ENCODE peak calls at places on chromosomes 2 and 18, in four cellular contexts. S is HCT116, L is uterus, Z is IMR-90. A is an unnamed sample.

GRCh38 chr18:56919190-56919589 is 227.7 kb upstream of the BOD1L2 start:
- DNase-seq in S (no peak), L (no peak), Z (no peak), A (no peak)

GRCh38 chr2:85873679-85874078 is 15.1 kb downstream of the ST3GAL5 start:
- DNase-seq in L (no peak), Z (no peak), S (no peak), A (no peak)

GRCh38 chr2:65277118-65277517 is 49.5 kb downstream of the ACTR2 start:
- DNase-seq in Z (no peak), L (no peak), S (no peak), A (no peak)

GRCh38 chr2:20091305-20091991 is 40.0 kb upstream of the LAPTM4A start:
- DNase-seq in L (peak), S (no peak), Z (peak), A (no peak)

GRCh38 chr2:159684796-159685195 is 27.5 kb upstream of the MARCHF7 start:
- DNase-seq in Z (peak), S (peak), L (no peak), A (no peak)

GRCh38 chr2:39455826-39456225 is 18.7 kb upstream of the MAP4K3 start:
- DNase-seq in S (no peak), L (no peak), Z (peak), A (no peak)

GRCh38 chr2:235647836-235648235 is 154.0 kb downstream of the AGAP1 start:
- DNase-seq in S (no peak), L (no peak), Z (no peak), A (no peak)

GRCh38 chr2:157174321-157174720 is 83.2 kb upstream of the GALNT5 start:
- DNase-seq in Z (peak), S (no peak), L (no peak), A (no peak)

GRCh38 chr2:241469746-241470145 is 38.6 kb downstream of the STK25 start:
- DNase-seq in L (no peak), Z (no peak), S (no peak), A (no peak)

GRCh38 chr18:55280515-55280914 is 307.5 kb downstream of the TCF4 start:
- DNase-seq in L (no peak), Z (peak), S (no peak), A (no peak)

GRCh38 chr2:26018184-26018716 is 15.6 kb upstream of the RAB10 start:
- DNase-seq in S (peak), L (peak), Z (peak), A (peak)

GRCh38 chr2:43023791-43024514 is 202.5 kb downstream of the ZFP36L2 start:
- DNase-seq in L (no peak), S (no peak), Z (no peak), A (no peak)

GRCh38 chr2:3485166-3485565 is 34.2 kb downstream of the ADI1 start:
- DNase-seq in Z (no peak), S (no peak), L (peak), A (no peak)

GRCh38 chr2:225458431-225459117 is 59.1 kb downstream of the NYAP2 start:
- DNase-seq in S (no peak), L (no peak), Z (no peak), A (no peak)

GRCh38 chr2:106797494-106797893 is 88.5 kb downstream of the ST6GAL2 start:
- DNase-seq in L (no peak), S (no peak), Z (no peak), A (no peak)

GRCh38 chr2:20452551-20452950 is 5.7 kb downstream of the RHOB start:
- DNase-seq in L (peak), S (no peak), Z (peak), A (peak)

GRCh38 chr2:209389124-209389523 is 34.7 kb upstream of the MAP2 start:
- DNase-seq in S (no peak), L (no peak), Z (no peak), A (no peak)

GRCh38 chr2:161905389-161906046 is 168.5 kb downstream of the DPP4 start:
- DNase-seq in Z (no peak), S (no peak), L (no peak), A (no peak)

GRCh38 chr18:13526519-13526918 is 199.8 kb downstream of the FAM210A start:
- DNase-seq in S (no peak), Z (no peak), L (no peak), A (no peak)

GRCh38 chr2:218733615-218734021 is 23.0 kb downstream of the TTLL4 start:
- DNase-seq in Z (peak), S (no peak), L (no peak), A (peak)

GRCh38 chr2:54631755-54632154 is 91.7 kb upstream of the EML6 start:
- DNase-seq in L (no peak), S (no peak), Z (no peak), A (no peak)

GRCh38 chr2:233209117-233209977 is 42.1 kb upstream of the ATG16L1 start:
- DNase-seq in S (peak), L (no peak), Z (peak), A (no peak)

GRCh38 chr18:8785855-8786765 is 80.8 kb downstream of the MTCL1 start:
- DNase-seq in L (no peak), S (no peak), Z (no peak), A (no peak)
- TF ChIP-seq CTCF in L (no peak), S (no peak), Z (no peak), A (no peak)

DNA sequence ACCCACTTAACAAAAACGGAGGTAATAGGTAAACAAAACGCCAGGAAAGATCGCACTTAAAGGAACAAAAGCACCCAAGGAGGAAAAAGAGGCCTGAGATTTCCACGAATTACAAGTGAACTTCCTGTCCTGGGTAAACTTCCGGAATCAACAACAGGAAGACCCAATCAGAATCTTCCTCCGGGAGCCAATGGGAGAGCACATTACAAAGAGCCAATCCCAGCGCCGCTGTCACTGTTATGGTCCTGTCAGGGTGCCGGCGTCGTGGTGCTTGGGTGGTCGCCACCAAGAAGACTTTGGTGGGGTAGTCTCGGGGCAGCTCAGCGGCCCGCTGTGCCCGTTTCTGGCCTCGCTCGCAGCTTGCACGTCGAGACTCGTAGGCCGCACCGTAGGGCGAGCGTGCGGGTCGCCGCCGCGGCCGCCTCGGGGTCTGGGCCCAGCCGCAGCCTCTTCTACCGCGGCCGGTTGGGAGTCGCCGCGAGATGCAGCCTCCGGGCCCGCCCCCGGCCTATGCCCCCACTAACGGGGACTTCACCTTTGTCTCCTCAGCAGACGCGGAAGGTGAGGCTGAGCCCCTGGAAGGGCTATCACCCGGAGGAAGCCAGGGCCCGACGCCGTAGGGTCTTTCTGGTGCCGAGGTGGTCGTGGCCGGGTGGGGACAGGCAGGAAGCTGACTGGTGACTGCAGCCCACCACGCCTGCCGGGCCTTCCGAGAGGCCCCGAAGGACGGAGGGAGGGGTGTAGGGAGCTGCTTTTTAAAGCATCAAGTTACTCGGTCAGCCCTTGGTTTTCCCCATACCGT is at the start of gene YIPF4:
- DNase-seq in S (peak), L (peak), Z (peak), A (peak)
- TF ChIP-seq POLR2A in S (peak), L (peak), Z (peak), A (no peak)

GRCh38 chr2:197011033-197011432 is 84.5 kb upstream of the PGAP1 start:
- DNase-seq in S (no peak), L (no peak), Z (no peak), A (no peak)
- H3K4me3 ChIP-seq in S (no peak), L (no peak), Z (no peak), A (no peak)

GRCh38 chr2:164538250-164538866 is 82.9 kb downstream of the GRB14 start:
- DNase-seq in Z (peak), S (peak), L (no peak), A (no peak)
- TF ChIP-seq CTCF in Z (peak), S (peak), L (no peak), A (peak)

DNA sequence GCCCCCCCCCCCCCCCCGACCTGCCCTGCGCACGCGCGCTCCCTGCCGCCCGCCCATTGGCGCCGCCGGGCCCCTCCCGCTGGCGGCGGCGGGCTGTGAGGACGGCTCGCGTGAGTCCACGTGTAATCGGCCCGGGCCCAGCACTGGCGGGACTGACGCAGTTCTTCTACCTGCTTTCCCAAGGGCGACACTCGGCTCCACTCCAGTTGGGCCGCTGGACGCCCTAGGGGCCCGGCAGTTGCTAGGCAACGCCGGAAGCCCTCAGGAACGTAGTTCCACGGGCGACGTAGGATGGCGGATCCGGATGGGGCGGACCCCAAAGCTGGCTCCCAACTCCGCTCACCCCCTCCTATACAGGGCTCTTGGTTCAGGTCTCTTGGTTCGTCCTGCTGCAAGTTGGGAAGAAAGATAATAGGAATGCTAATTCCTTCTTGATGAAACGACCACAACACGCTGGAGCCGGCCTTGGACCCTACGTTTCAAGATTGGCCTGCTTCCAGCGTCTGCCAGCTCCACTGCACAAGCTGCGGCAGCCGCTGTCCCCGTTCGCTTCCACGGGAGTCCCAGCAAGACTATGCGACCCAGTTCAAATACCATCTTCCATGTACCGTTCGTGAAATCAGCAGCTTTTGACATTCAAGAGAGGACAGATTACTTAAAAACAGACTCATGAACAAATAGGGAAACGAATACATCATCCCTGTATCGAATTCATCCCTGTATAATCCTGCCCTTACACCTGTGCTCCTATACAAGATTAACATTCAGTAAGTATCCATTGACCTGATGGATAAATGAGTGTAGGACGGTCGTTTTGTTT is 415 bp upstream of the MCFD2 start:
- DNase-seq in Z (peak), S (peak), L (peak), A (peak)
- TF ChIP-seq POLR2A in Z (peak), S (peak), L (peak), A (no peak)

GRCh38 chr18:7896164-7896563 is 329.0 kb downstream of the PTPRM start:
- DNase-seq in S (no peak), Z (no peak), L (no peak), A (no peak)
- H3K4me3 ChIP-seq in S (no peak), Z (no peak), L (no peak), A (no peak)

DNA sequence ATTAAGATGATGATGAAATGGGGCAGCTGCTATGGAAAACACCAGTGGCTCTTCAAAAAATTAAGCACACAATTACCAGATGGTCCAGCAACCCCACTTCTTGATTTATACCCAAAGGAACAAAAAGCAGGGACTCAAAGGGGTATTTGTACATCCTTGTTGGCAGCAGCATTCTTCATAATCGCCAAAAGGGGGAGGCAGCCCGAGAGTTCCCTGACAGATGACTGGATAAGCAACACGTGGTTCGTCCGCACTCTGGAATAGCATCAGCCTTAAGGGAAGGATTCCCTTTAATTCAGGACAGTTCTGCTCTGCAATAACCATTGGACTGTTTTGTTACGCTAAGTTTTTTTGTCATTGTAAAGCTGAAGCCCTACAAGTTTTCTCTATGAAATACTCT is 76.7 kb upstream of the TWIST2 start:
- DNase-seq in Z (peak), S (no peak), L (no peak), A (no peak)
- TF ChIP-seq CTCF in Z (peak), S (no peak), L (no peak), A (no peak)

DNA sequence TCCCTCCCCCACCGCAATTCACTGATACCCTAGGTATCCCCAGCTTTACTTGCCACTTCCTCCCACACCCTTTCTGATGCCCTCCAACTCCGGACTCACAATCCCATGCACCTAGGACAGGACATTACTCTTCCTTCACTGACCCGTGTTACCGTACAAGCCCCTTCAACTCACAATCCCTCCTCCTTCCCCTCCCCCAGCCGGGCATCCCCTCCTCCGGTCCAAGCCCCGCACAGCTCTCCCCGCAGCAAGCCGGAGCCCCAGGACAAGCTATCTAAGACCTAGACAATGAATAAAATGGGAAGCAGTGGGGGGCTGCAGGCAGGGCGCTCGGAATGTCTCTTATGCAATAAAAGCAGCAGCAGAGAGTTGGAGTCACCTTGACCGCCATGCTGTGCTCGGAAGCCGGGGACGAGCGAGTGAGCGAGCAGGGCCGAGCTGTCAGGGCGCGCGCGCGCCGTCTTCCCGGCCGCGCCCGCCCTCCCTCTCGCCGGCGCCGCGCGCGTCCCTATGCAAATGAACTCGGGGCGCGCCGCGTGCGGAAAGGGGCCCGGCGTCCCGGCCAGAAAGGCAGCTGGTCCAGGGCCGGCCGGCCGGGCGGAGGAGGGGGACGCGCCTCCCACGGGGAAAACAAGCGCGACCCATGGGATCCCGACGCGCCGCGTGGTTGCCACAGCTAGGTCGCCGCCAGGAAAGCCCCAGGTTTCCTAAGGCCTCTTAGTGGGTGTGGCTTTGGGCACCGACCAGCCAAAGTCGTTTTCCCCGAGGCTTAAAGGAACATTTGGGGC is at the start of gene SLC25A12:
- DNase-seq in S (peak), L (peak), Z (peak), A (peak)
- TF ChIP-seq POLR2A in S (peak), L (peak), Z (peak), A (no peak)

GRCh38 chr2:109131777-109132176 is 2.8 kb downstream of the SH3RF3 start:
- DNase-seq in L (no peak), S (no peak), Z (no peak), A (no peak)

GRCh38 chr2:109129921-109130725 is 1.1 kb downstream of the SH3RF3 start:
- DNase-seq in S (no peak), Z (peak), L (no peak), A (no peak)

GRCh38 chr2:109128466-109129355 is at the start of gene SH3RF3:
- DNase-seq in Z (peak), L (peak), S (no peak), A (peak)

GRCh38 chr2:109129356-109129920 is 433 bp downstream of the SH3RF3 start:
- DNase-seq in L (no peak), Z (no peak), S (no peak), A (no peak)

GRCh38 chr2:109130726-109130995 is 1.7 kb downstream of the SH3RF3 start:
- DNase-seq in S (no peak), L (no peak), Z (no peak), A (no peak)
- H3K4me3 ChIP-seq in S (no peak), L (peak), Z (peak), A (peak)

A was measured in stomach.